ENCODE peak calls at places on chromosomes 2 and 18, in eight cellular contexts. Z, F, D, J, W, K, B and S are unnamed samples.

GRCh38 chr2:138581909-138582308 is 80.3 kb downstream of the SPOPL start:
- DNase-seq in Z (no peak), F (no peak), D (no peak), J (no peak), W (no peak), K (no peak), B (no peak), S (no peak)

GRCh38 chr2:43043471-43043870 is 182.9 kb downstream of the ZFP36L2 start:
- DNase-seq in Z (no peak), F (no peak), D (no peak), J (no peak), W (no peak), K (no peak), B (no peak), S (no peak)

GRCh38 chr2:6657872-6658271 is 207.8 kb downstream of the CMPK2 start:
- DNase-seq in Z (peak; percentile 1), F (no peak), D (no peak), J (no peak), W (no peak), K (no peak), B (no peak), S (no peak)

GRCh38 chr2:228709788-228710371 is 528.4 kb upstream of the SPHKAP start:
- DNase-seq in Z (no peak), F (no peak), D (no peak), J (no peak), W (no peak), K (no peak), B (no peak), S (no peak)

GRCh38 chr2:102084651-102085050 is 57.9 kb upstream of the IL1R1 start:
- DNase-seq in Z (no peak), F (no peak), D (no peak), J (no peak), W (no peak), K (no peak), B (no peak), S (no peak)

GRCh38 chr2:38653380-38653714 is 12.6 kb upstream of the GALM start:
- DNase-seq in Z (no peak), F (no peak), D (no peak), J (no peak), W (no peak), K (no peak), B (no peak), S (no peak)

GRCh38 chr2:202307690-202308089 is 42.1 kb downstream of the NOP58 start:
- DNase-seq in Z (no peak), F (no peak), D (no peak), J (no peak), W (peak; percentile 51), K (no peak), B (no peak), S (no peak)

GRCh38 chr18:3012306-3012919 is 531 bp downstream of the LPIN2 start:
- DNase-seq in Z (peak; percentile 72), F (peak; percentile 42), D (peak; percentile 49), J (peak; percentile 20), W (peak; percentile 67), K (no peak), B (no peak), S (no peak)

GRCh38 chr2:45287040-45287439 is 277.8 kb upstream of the SIX2 start:
- DNase-seq in Z (no peak), F (no peak), D (no peak), J (no peak), W (no peak), K (no peak), B (no peak), S (no peak)

GRCh38 chr18:29874519-29875098 is 1167.9 kb downstream of the DSC3 start:
- DNase-seq in Z (peak; percentile 46), F (peak; percentile 30), D (peak; percentile 5), J (peak; percentile 20), W (peak; percentile 75), K (peak; percentile 16), B (peak; percentile 10), S (peak; percentile 61)

GRCh38 chr2:46171996-46172546 is 125.1 kb upstream of the EPAS1 start:
- DNase-seq in Z (no peak), F (no peak), D (no peak), J (no peak), W (no peak), K (no peak), B (peak; percentile 12), S (no peak)

GRCh38 chr18:7021994-7022840 is 95.4 kb downstream of the LAMA1 start:
- DNase-seq in Z (peak; percentile 47), F (peak; percentile 54), D (peak; percentile 26), J (peak; percentile 43), W (peak; percentile 75), K (no peak), B (peak; percentile 15), S (peak; percentile 4)

GRCh38 chr2:186493564-186494085 is 7.6 kb downstream of the ZC3H15 start:
- DNase-seq in Z (no peak), F (no peak), D (no peak), J (no peak), W (no peak), K (no peak), B (no peak), S (no peak)
- H4K20me1 ChIP-seq in Z (peaks cover 31% of the 10 kb centered on the region), F (peaks cover 2% of the 10 kb centered on the region), D (peaks cover 49% of the 10 kb centered on the region), J (peaks cover 54% of the 10 kb centered on the region), W (peaks cover 61% of the 10 kb centered on the region), K (peaks cover 82% of the 10 kb centered on the region), B (peaks cover 49% of the 10 kb centered on the region), S (peaks cover 70% of the 10 kb centered on the region)

GRCh38 chr2:216498418-216499413 is at the start of gene RPL37A:
- DNase-seq in Z (peak; percentile 97), F (peak; percentile 98), D (peak; percentile 95), J (peak; percentile 96), W (peak; percentile 98), K (peak; percentile 93), B (peak; percentile 94), S (peak; percentile 97)

GRCh38 chr2:216502776-216503629 is 4.4 kb downstream of the RPL37A start:
- DNase-seq in Z (no peak), F (no peak), D (no peak), J (no peak), W (peak; percentile 62), K (no peak), B (no peak), S (no peak)

GRCh38 chr2:216501854-216502253 is 3.2 kb downstream of the RPL37A start:
- DNase-seq in Z (no peak), F (no peak), D (no peak), J (no peak), W (no peak), K (no peak), B (no peak), S (no peak)

GRCh38 chr2:216499641-216500218 is 1.1 kb downstream of the RPL37A start:
- DNase-seq in Z (peak; percentile 41), F (no peak), D (peak; percentile 39), J (peak; percentile 19), W (no peak), K (no peak), B (no peak), S (peak; percentile 26)

GRCh38 chr2:216500572-216500971 is 1.9 kb downstream of the RPL37A start:
- DNase-seq in Z (no peak), F (no peak), D (no peak), J (no peak), W (no peak), K (no peak), B (no peak), S (no peak)
- H3K27ac ChIP-seq in Z (no peak overlapping the region), F (no peak overlapping the region), D (peak overlapping the region; percentile 67), J (no peak overlapping the region), W (peak overlapping the region; percentile 68), K (no peak overlapping the region), B (peak overlapping the region; percentile 87), S (peak overlapping the region; percentile 45)

GRCh38 chr2:60520917-60521539 is 32.4 kb downstream of the BCL11A start:
- DNase-seq in Z (no peak), F (no peak), D (no peak), J (no peak), W (no peak), K (no peak), B (no peak), S (no peak)

GRCh38 chr2:60520477-60520876 is 33.0 kb downstream of the BCL11A start:
- DNase-seq in Z (peak; percentile 53), F (no peak), D (no peak), J (peak; percentile 61), W (no peak), K (peak; percentile 47), B (no peak), S (no peak)

GRCh38 chr2:60517441-60517840 is 36.0 kb downstream of the BCL11A start:
- DNase-seq in Z (peak; percentile 20), F (no peak), D (no peak), J (peak; percentile 10), W (no peak), K (peak; percentile 37), B (no peak), S (no peak)

GRCh38 chr2:60518567-60518966 is 34.9 kb downstream of the BCL11A start:
- DNase-seq in Z (peak; percentile 34), F (no peak), D (no peak), J (no peak), W (no peak), K (no peak), B (no peak), S (no peak)

DNA sequence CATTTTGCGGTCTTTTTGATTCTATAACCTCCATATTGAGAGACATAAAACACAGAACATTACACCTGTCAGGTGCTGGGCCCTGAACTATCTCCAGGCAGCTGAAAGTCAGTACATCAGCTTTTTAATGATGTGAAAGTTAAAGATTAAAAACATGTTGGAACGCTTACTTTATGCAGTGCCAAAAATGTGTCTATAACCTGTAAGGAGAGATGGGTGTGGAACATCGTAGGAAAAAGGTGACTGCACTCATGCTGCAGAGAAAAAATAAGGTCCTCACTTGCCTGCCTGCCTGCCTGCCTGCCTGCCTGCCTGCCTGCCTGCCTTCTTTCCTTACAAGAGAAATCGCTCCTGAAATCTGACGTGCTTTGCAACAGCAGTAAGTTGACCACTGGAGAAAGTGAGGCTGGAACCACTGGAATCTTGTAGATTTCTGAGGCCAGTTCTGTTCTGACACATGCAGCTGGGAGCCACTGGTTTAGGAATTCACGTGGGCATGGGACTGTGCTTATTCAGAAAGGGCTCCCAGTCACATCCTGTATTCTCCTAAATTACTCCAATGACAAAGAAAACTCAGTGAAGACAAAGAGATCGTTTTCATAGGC is 34.1 kb downstream of the BCL11A start:
- DNase-seq in Z (peak; percentile 87), F (no peak), D (no peak), J (peak; percentile 67), W (no peak), K (peak; percentile 88), B (no peak), S (no peak)
- H4K20me1 ChIP-seq in Z (no peaks in the 10 kb centered on the region), F (no peaks in the 10 kb centered on the region), D (peaks cover 19% of the 10 kb centered on the region), J (no peaks in the 10 kb centered on the region), W (peaks cover 21% of the 10 kb centered on the region), K (no peaks in the 10 kb centered on the region), B (no peaks in the 10 kb centered on the region), S (no peaks in the 10 kb centered on the region)

DNA sequence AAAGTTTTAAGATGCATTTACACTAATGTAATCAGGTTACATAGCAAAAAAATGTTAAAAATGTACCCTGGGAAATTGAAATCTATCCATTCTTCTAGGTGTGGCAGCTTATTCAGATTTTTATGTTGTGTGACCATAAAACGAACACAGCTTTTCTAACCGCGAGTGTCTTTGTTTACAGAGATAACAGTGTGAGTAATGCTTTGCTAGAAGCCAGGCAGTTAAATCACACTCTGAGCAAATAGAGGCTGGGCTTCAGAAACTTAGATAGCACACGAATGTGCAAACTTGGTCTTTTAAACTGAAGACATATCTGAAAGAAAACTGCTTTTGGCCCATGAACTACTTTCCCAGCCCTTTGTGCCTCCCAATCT is 116.1 kb downstream of the SPTBN1 start:
- DNase-seq in Z (peak; percentile 93), F (peak; percentile 67), D (no peak), J (peak; percentile 94), W (no peak), K (peak; percentile 98), B (no peak), S (no peak)
- H3K27ac ChIP-seq in Z (peak overlapping the region; percentile 95), F (peak overlapping the region; percentile 86), D (peak overlapping the region; percentile 87), J (peak overlapping the region; percentile 94), W (no peak overlapping the region), K (peak overlapping the region; percentile 99), B (peak overlapping the region; percentile 48), S (no peak overlapping the region)

GRCh38 chr2:224543939-224544338 is 41.2 kb downstream of the CUL3 start:
- DNase-seq in Z (no peak), F (no peak), D (no peak), J (no peak), W (no peak), K (no peak), B (no peak), S (no peak)
- H4K20me1 ChIP-seq in Z (peaks cover 13% of the 10 kb centered on the region), F (no peaks in the 10 kb centered on the region), D (peaks cover 14% of the 10 kb centered on the region), J (peaks cover 59% of the 10 kb centered on the region), W (no peaks in the 10 kb centered on the region), K (peaks cover 74% of the 10 kb centered on the region), B (peaks cover 19% of the 10 kb centered on the region), S (peaks cover 55% of the 10 kb centered on the region)